ENCODE peak calls at places on chromosome X, in four cellular contexts. E is heart left ventricle, H is stomach, C is GM23248. Z is an unnamed sample.

GRCh38 chrX:103211012-103211715 is 3.7 kb upstream of the BEX4 start:
- DNase-seq in E (peak; percentile 16), H (peak; percentile 44), C (peak; percentile 58), Z (peak; percentile 81)

GRCh38 chrX:110268875-110269274 is 49.0 kb downstream of the AMMECR1 start:
- DNase-seq in E (no peak), H (no peak), C (peak; percentile 30), Z (no peak)

GRCh38 chrX:12441376-12442128 is 303.3 kb downstream of the FRMPD4 start:
- DNase-seq in E (no peak), H (no peak), C (peak; percentile 10), Z (peak; percentile 85)

GRCh38 chrX:68652327-68652930 is 5.0 kb downstream of the STARD8 start:
- DNase-seq in E (no peak), H (no peak), C (peak; percentile 16), Z (no peak)

GRCh38 chrX:101462892-101463291 is 22.4 kb upstream of the ARMCX4 start:
- DNase-seq in E (no peak), H (no peak), C (peak; percentile 52), Z (peak; percentile 36)

GRCh38 chrX:119790977-119791436 is 423 bp downstream of the RPL39 start:
- DNase-seq in E (peak; percentile 11), H (no peak), C (peak; percentile 69), Z (peak; percentile 45)

GRCh38 chrX:113202601-113203000 is 362.0 kb upstream of the AMOT start:
- DNase-seq in E (no peak), H (no peak), C (no peak), Z (no peak)

GRCh38 chrX:128728943-128729342 is 676.7 kb upstream of the ACTRT1 start:
- DNase-seq in E (no peak), H (no peak), C (no peak), Z (no peak)

GRCh38 chrX:40168183-40169015 is 70.6 kb upstream of the BCOR start:
- DNase-seq in E (no peak), H (no peak), C (no peak), Z (no peak)

GRCh38 chrX:41619221-41619620 is 69.6 kb upstream of the GPR34 start:
- DNase-seq in E (no peak), H (no peak), C (no peak), Z (no peak)

GRCh38 chrX:112759512-112759911 is 79.8 kb upstream of the LHFPL1 start:
- DNase-seq in E (no peak), H (no peak), C (no peak), Z (no peak)

GRCh38 chrX:54043696-54044125 is 562 bp downstream of the PHF8 start:
- DNase-seq in E (peak; percentile 23), H (peak; percentile 34), C (peak; percentile 62), Z (peak; percentile 58)

GRCh38 chrX:95117556-95117955 is 1443.5 kb downstream of the FAM133A start:
- DNase-seq in E (no peak), H (no peak), C (no peak), Z (no peak)

GRCh38 chrX:44216171-44216570 is 127.3 kb downstream of the EFHC2 start:
- DNase-seq in E (no peak), H (no peak), C (no peak), Z (no peak)

GRCh38 chrX:136260801-136261200 is 9.6 kb upstream of the MAP7D3 start:
- DNase-seq in E (no peak), H (no peak), C (peak; percentile 82), Z (peak; percentile 73)

GRCh38 chrX:40346379-40346778 is 234.4 kb upstream of the ATP6AP2 start:
- DNase-seq in E (no peak), H (no peak), C (no peak), Z (no peak)

GRCh38 chrX:47854474-47854873 is 17.8 kb downstream of the ZNF81 start:
- DNase-seq in E (peak; percentile 6), H (peak; percentile 44), C (peak; percentile 16), Z (peak; percentile 16)

GRCh38 chrX:150185766-150186165 is 177.4 kb upstream of the MAMLD1 start:
- DNase-seq in E (no peak), H (no peak), C (no peak), Z (peak; percentile 14)

GRCh38 chrX:71144651-71145050 is at the start of gene NLGN3:
- DNase-seq in E (no peak), H (no peak), C (peak; percentile 15), Z (no peak)

GRCh38 chrX:129540068-129540653 is at the start of gene OCRL:
- DNase-seq in E (peak; percentile 54), H (peak; percentile 68), C (peak; percentile 74), Z (peak; percentile 80)

GRCh38 chrX:95754411-95754810 is 930.2 kb upstream of the DIAPH2 start:
- DNase-seq in E (no peak), H (no peak), C (no peak), Z (no peak)

GRCh38 chrX:111470681-111471403 is 40.6 kb upstream of the SERTM2 start:
- DNase-seq in E (no peak), H (no peak), C (no peak), Z (no peak)

GRCh38 chrX:49266536-49267445 is 2.3 kb upstream of the FOXP3 start:
- DNase-seq in E (no peak), H (no peak), C (no peak), Z (no peak)

GRCh38 chrX:29926056-29926455 is 289.3 kb upstream of the MAGEB2 start:
- DNase-seq in E (no peak), H (no peak), C (no peak), Z (no peak)

GRCh38 chrX:10744011-10744410 is 123.6 kb upstream of the MID1 start:
- DNase-seq in E (no peak), H (no peak), C (no peak), Z (no peak)

GRCh38 chrX:9164535-9165425 is 130.9 kb upstream of the FAM9B start:
- DNase-seq in E (no peak), H (no peak), C (no peak), Z (no peak)

GRCh38 chrX:24173115-24173847 is 23.8 kb downstream of the ZFX start:
- DNase-seq in E (no peak), H (no peak), C (no peak), Z (no peak)

GRCh38 chrX:24167719-24168472 is 18.4 kb downstream of the ZFX start:
- DNase-seq in E (no peak), H (no peak), C (peak; percentile 43), Z (no peak)

GRCh38 chrX:24168807-24169206 is 19.3 kb downstream of the ZFX start:
- DNase-seq in E (no peak), H (no peak), C (no peak), Z (no peak)

GRCh38 chrX:24166078-24166477 is 16.5 kb downstream of the ZFX start:
- DNase-seq in E (no peak), H (no peak), C (no peak), Z (no peak)

GRCh38 chrX:24169211-24169610 is 19.7 kb downstream of the ZFX start:
- DNase-seq in E (no peak), H (no peak), C (peak; percentile 17), Z (peak; percentile 47)
- H3K4me1 ChIP-seq in E (peaks cover 48% of the 10 kb centered on the region), H (peaks cover 41% of the 10 kb centered on the region), C (peaks cover 46% of the 10 kb centered on the region), Z (peaks cover 62% of the 10 kb centered on the region)

GRCh38 chrX:134010690-134011089 is 25.3 kb upstream of the GPC3 start:
- DNase-seq in E (no peak), H (no peak), C (no peak), Z (no peak)
- H3K4me1 ChIP-seq in E (no peaks in the 10 kb centered on the region), H (no peaks in the 10 kb centered on the region), C (no peaks in the 10 kb centered on the region), Z (peaks cover 12% of the 10 kb centered on the region)

GRCh38 chrX:148540114-148540513 is 39.7 kb downstream of the AFF2 start:
- DNase-seq in E (no peak), H (no peak), C (no peak), Z (no peak)
- H3K4me1 ChIP-seq in E (no peaks in the 10 kb centered on the region), H (no peaks in the 10 kb centered on the region), C (peaks cover 13% of the 10 kb centered on the region), Z (no peaks in the 10 kb centered on the region)

GRCh38 chrX:154733072-154733425 is 17.8 kb downstream of the GAB3 start:
- DNase-seq in E (no peak), H (no peak), C (no peak), Z (no peak)
- H3K4me1 ChIP-seq in E (peaks cover 100% of the 10 kb centered on the region), H (peaks cover 21% of the 10 kb centered on the region), C (peaks cover 78% of the 10 kb centered on the region), Z (peaks cover 95% of the 10 kb centered on the region)

DNA sequence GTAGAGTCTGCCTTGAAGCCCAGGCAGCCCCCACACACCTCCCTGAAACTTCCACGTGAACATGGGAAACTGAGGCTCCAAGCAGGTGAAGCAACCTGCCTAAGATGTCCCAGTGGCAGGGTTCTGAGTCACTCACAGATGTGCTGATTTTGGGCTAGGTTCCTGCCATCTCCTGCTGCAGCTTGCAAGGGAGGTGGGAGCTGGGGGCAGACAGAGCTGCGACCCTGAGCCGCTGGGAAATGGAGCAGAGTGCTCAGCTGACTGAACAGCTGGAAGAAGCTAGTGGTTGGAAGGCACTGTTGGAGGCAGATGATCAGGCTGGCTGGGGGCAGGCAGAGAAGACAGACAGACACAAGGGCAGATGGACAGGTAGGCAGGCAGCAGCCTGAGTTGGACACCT is 3.6 kb upstream of the FATE1 start:
- DNase-seq in E (no peak), H (no peak), C (no peak), Z (no peak)
- H3K4me1 ChIP-seq in E (peaks cover 6% of the 10 kb centered on the region), H (no peaks in the 10 kb centered on the region), C (no peaks in the 10 kb centered on the region), Z (no peaks in the 10 kb centered on the region)

DNA sequence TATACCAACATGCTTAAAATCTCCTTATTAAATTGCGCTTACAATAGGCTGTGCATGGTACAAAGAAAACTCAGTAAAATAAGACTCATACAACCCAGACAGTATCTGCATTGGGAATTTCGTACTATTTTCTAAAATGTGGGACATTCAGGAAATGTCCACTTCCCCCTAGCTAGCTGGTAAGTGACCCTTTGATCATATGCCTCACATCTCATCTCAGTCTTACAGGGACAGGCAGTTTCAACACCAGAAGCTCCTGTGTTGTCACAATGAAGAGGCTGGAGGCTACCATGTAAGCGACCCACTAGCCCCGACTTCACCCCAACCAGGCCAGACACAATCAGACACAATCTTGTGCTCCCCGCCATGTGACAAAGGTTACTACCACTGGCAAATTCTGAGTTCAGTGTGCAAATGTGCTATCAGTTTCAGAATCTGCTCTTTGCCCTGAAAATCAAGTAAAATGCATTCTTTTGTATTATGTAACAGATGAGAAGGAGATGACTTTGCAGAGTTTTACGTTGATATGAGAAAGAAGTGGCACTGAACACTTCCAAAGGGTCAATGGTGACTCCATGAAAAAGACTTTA is 56.9 kb upstream of the STS start:
- DNase-seq in E (no peak), H (no peak), C (no peak), Z (no peak)
- H3K4me1 ChIP-seq in E (no peaks in the 10 kb centered on the region), H (peaks cover 13% of the 10 kb centered on the region), C (no peaks in the 10 kb centered on the region), Z (peaks cover 9% of the 10 kb centered on the region)

DNA sequence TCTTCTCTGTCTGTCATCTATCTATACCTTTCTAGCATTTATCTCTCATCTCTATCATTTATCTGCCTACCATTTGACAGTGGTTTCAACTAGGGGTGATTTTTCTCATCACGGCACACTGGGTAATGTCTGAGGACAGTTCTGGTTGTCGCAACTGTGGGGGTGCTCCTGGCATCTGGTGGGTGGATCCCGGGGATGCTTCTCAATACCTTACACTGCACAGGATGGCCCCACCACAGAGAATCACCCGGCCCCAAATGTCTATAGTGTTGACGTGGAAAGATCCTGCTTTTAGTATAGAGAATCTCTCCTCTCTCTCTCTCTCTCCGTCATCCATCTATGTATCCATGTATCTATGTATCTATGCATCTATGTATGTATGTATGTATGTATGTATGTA is 7.2 kb downstream of the P2RY8 start:
- DNase-seq in E (no peak), H (no peak), C (no peak), Z (no peak)
- H3K4me1 ChIP-seq in E (no peaks in the 10 kb centered on the region), H (no peaks in the 10 kb centered on the region), C (no peaks in the 10 kb centered on the region), Z (no peaks in the 10 kb centered on the region)

GRCh38 chrX:132409780-132410556 is 78.9 kb downstream of the MBNL3 start:
- DNase-seq in E (no peak), H (no peak), C (no peak), Z (no peak)
- H3K4me1 ChIP-seq in E (no peaks in the 10 kb centered on the region), H (no peaks in the 10 kb centered on the region), C (no peaks in the 10 kb centered on the region), Z (no peaks in the 10 kb centered on the region)

Z was measured in adipocyte.